ENCODE peak calls at places on chromosomes 16 and 17, in four cellular contexts. P, E, S and D are unnamed samples.
A peak's percentile ranks its signal among the peaks of the same experiment; 100 is the strongest.

GRCh38 chr16:55051571-55051970 is 120.9 kb downstream of the IRX5 start:
- DNase-seq in P (no peak), E (no peak), S (no peak), D (no peak)

GRCh38 chr17:70961341-70961740 is 792.0 kb downstream of the KCNJ2 start:
- DNase-seq in P (no peak), E (no peak), S (no peak), D (no peak)

GRCh38 chr17:8935194-8935593 is 30.3 kb downstream of the PIK3R5 start:
- DNase-seq in P (no peak), E (peak; percentile 29), S (peak; percentile 54), D (no peak)

GRCh38 chr17:4499431-4500187 is 928 bp downstream of the SPNS2 start:
- DNase-seq in P (no peak), E (no peak), S (peak; percentile 30), D (peak; percentile 37)

GRCh38 chr17:2025622-2026309 is 632 bp upstream of the RTN4RL1 start:
- DNase-seq in P (peak; percentile 89), E (peak; percentile 75), S (peak; percentile 82), D (no peak)

GRCh38 chr16:53643474-53643873 is 60.2 kb downstream of the RPGRIP1L start:
- DNase-seq in P (no peak), E (no peak), S (no peak), D (no peak)

GRCh38 chr16:22278418-22278817 is 18.8 kb upstream of the POLR3E start:
- DNase-seq in P (no peak), E (no peak), S (no peak), D (no peak)

GRCh38 chr17:81509687-81510523 is 2.7 kb downstream of the ACTG1 start:
- DNase-seq in P (peak; percentile 49), E (no peak), S (no peak), D (no peak)

GRCh38 chr17:29136998-29137730 is 43.0 kb downstream of the MYO18A start:
- DNase-seq in P (no peak), E (no peak), S (no peak), D (no peak)

GRCh38 chr17:1966274-1967086 is 58.7 kb downstream of the RTN4RL1 start:
- DNase-seq in P (no peak), E (no peak), S (no peak), D (no peak)

GRCh38 chr16:18841833-18842525 is 40.6 kb upstream of the ARL6IP1 start:
- DNase-seq in P (no peak), E (no peak), S (no peak), D (no peak)